ENCODE peak calls at places on chromosomes 13 and 19, in six cellular contexts. F is iPS-NIHi11, T is T-helper 1 cell, O is heart left ventricle, S is GDM1, B is left ventricle myocardium inferior. R is an unnamed sample.

GRCh38 chr19:54418030-54418929 is 3.0 kb downstream of the TTYH1 start:
- DNase-seq in F (no peak), T (no peak), B (no peak), O (no peak), S (no peak), R (no peak)

GRCh38 chr19:40467007-40467565 is 285 bp downstream of the SPTBN4 start:
- DNase-seq in O (no peak), B (no peak), S (no peak), T (no peak), F (peak), R (no peak)

GRCh38 chr13:42926555-42926954 is 65.5 kb downstream of the EPSTI1 start:
- DNase-seq in F (no peak), B (no peak), S (no peak), O (no peak), T (no peak), R (no peak)

GRCh38 chr13:24921881-24922280 is 157.9 kb downstream of the RNF17 start:
- DNase-seq in O (no peak), T (no peak), B (no peak), F (no peak), S (no peak), R (no peak)

GRCh38 chr13:113151745-113152707 is 6.4 kb upstream of the PROZ start:
- DNase-seq in B (no peak), O (peak), F (no peak), T (no peak), S (no peak), R (no peak)

GRCh38 chr13:98599502-98600328 is 22.8 kb upstream of the STK24 start:
- DNase-seq in S (no peak), O (no peak), B (no peak), F (peak), T (no peak), R (no peak)

GRCh38 chr19:2087621-2088100 is 8.5 kb downstream of the MOB3A start:
- DNase-seq in O (no peak), B (no peak), T (no peak), F (no peak), S (peak), R (peak)

GRCh38 chr13:29883941-29884518 is 33.6 kb upstream of the UBL3 start:
- DNase-seq in T (no peak), S (no peak), B (no peak), F (peak), O (no peak), R (no peak)

GRCh38 chr19:46976845-46977320 is 42.8 kb upstream of the NPAS1 start:
- DNase-seq in B (peak), F (peak), S (no peak), T (no peak), O (peak), R (no peak)

GRCh38 chr13:45167611-45168554 is 33.0 kb downstream of the KCTD4 start:
- DNase-seq in S (no peak), F (no peak), T (no peak), B (peak), O (peak), R (no peak)

GRCh38 chr13:65292488-65292901 is 1937.6 kb downstream of the PCDH9 start:
- DNase-seq in B (no peak), O (no peak), S (no peak), F (no peak), T (no peak), R (no peak)

GRCh38 chr13:27975579-27976361 is 6.7 kb upstream of the CDX2 start:
- DNase-seq in O (no peak), B (no peak), S (no peak), F (no peak), T (no peak), R (no peak)

GRCh38 chr13:113862766-113863510 is 938 bp downstream of the GAS6 start:
- DNase-seq in T (no peak), B (peak), S (no peak), F (peak), O (peak), R (no peak)

GRCh38 chr19:1715540-1715939 is 37.8 kb upstream of the ONECUT3 start:
- DNase-seq in S (no peak), F (peak), T (no peak), O (no peak), B (no peak), R (no peak)

R was measured in effector memory CD8-positive, alpha-beta T cell.